ENCODE peak calls at places on chromosomes 5 and 9, in six cellular contexts. D, O, E, N, G and Z are unnamed samples. For H3K4me1, the result is how much of the 10 kb centered on the place peaks cover.

GRCh38 chr5:9335269-9335668 is 210.6 kb downstream of the SEMA5A start:
- DNase-seq in G (peak), N (no peak), E (no peak), O (no peak), D (no peak), Z (peak)

GRCh38 chr9:125444166-125444565 is 182.5 kb downstream of the GAPVD1 start:
- DNase-seq in E (no peak), G (no peak), D (no peak), N (no peak), O (no peak), Z (no peak)

GRCh38 chr5:119355244-119355635 is 579 bp upstream of the TNFAIP8 start:
- DNase-seq in O (peak), D (no peak), G (no peak), N (peak), E (no peak), Z (no peak)

GRCh38 chr5:141192110-141192725 is at the start of gene PCDHB10:
- DNase-seq in G (peak), E (peak), D (peak), N (no peak), O (peak), Z (peak)

GRCh38 chr9:124331580-124331979 is 73.8 kb downstream of the NEK6 start:
- DNase-seq in D (no peak), N (no peak), G (no peak), E (no peak), O (no peak), Z (no peak)

GRCh38 chr9:99235874-99236627 is 14.0 kb downstream of the SEC61B start:
- DNase-seq in E (no peak), D (peak), O (no peak), G (no peak), N (no peak), Z (no peak)

GRCh38 chr9:97846347-97846746 is 6.7 kb upstream of the FOXE1 start:
- DNase-seq in E (no peak), O (no peak), G (no peak), D (no peak), N (no peak), Z (no peak)

GRCh38 chr9:34684145-34684544 is 6.9 kb downstream of the CCL19 start:
- DNase-seq in E (no peak), O (no peak), D (no peak), G (no peak), N (no peak), Z (no peak)

GRCh38 chr5:67272453-67273130 is 76.0 kb upstream of the CD180 start:
- DNase-seq in O (no peak), E (no peak), N (no peak), D (no peak), G (no peak), Z (no peak)

GRCh38 chr9:13956107-13956506 is 357.8 kb downstream of the NFIB start:
- DNase-seq in G (no peak), N (no peak), E (no peak), O (no peak), D (no peak), Z (peak)

GRCh38 chr5:64939772-64940510 is 171.2 kb downstream of the CWC27 start:
- DNase-seq in O (peak), E (no peak), D (no peak), N (no peak), G (peak), Z (peak)

GRCh38 chr9:13896922-13897835 is 416.8 kb downstream of the NFIB start:
- DNase-seq in O (no peak), G (no peak), N (no peak), D (no peak), E (no peak), Z (peak)

GRCh38 chr5:180621311-180621710 is 28.1 kb downstream of the FLT4 start:
- DNase-seq in O (no peak), G (no peak), D (no peak), N (no peak), E (no peak), Z (no peak)

GRCh38 chr9:75855509-75855908 is 35.0 kb upstream of the PCSK5 start:
- DNase-seq in N (no peak), D (peak), O (no peak), E (peak), G (peak), Z (no peak)

GRCh38 chr5:179260324-179261070 is 84.8 kb downstream of the ADAMTS2 start:
- DNase-seq in O (no peak), D (no peak), G (no peak), N (no peak), E (no peak), Z (no peak)

GRCh38 chr9:136620441-136621018 is 42.2 kb upstream of the EGFL7 start:
- DNase-seq in O (no peak), E (no peak), G (no peak), D (no peak), N (no peak), Z (no peak)
- H3K4me1 ChIP-seq in O (under half), E (under half), G (under half), D (under half), N (under half), Z (under half)

GRCh38 chr5:101212942-101213514 is 309.9 kb upstream of the ST8SIA4 start:
- DNase-seq in N (no peak), O (peak), E (no peak), G (no peak), D (no peak), Z (no peak)
- H3K4me1 ChIP-seq in N (under half), O (under half), E (under half), G (under half), D (under half), Z (under half)

GRCh38 chr5:6683241-6683640 is 30.0 kb upstream of the TENT4A start:
- DNase-seq in D (no peak), E (no peak), G (no peak), N (no peak), O (no peak), Z (no peak)

GRCh38 chr5:6681682-6682081 is 31.6 kb upstream of the TENT4A start:
- DNase-seq in G (no peak), N (no peak), D (no peak), O (no peak), E (no peak), Z (no peak)

GRCh38 chr5:6680922-6681321 is 32.3 kb upstream of the TENT4A start:
- DNase-seq in N (no peak), D (no peak), O (no peak), E (no peak), G (no peak), Z (no peak)

GRCh38 chr5:6684075-6684474 is 29.2 kb upstream of the TENT4A start:
- DNase-seq in E (no peak), O (no peak), G (no peak), D (no peak), N (no peak), Z (no peak)

DNA sequence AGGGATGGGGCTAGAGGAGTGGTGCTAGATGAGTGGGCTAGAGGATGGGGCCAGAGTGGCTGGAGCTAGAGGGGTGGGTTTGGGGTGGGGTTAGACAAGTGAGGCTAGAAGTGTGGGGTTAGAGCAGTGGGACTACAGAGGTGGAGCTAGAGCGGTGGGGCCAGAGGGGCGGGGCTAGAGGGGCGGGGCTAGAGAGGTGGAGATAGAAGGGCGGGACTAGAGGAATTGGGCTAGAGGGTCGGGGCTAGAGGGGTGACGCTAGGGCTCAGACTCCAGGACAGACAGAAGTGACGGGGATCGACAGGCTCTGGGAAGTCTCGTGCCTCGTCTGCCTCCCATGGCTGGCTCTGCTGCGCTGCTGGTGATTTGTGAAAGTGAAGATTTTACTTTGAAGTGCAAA is 31.0 kb upstream of the TENT4A start:
- DNase-seq in G (no peak), O (peak), D (no peak), E (no peak), N (no peak), Z (no peak)
- H3K4me1 ChIP-seq in G (under half), O (under half), D (under half), E (under half), N (under half), Z (under half)

GRCh38 chr5:83917261-83917908 is 196.7 kb upstream of the HAPLN1 start:
- DNase-seq in E (no peak), D (no peak), O (no peak), N (no peak), G (no peak), Z (no peak)
- H3K4me1 ChIP-seq in E (under half), D (under half), O (under half), N (under half), G (under half), Z (under half)

GRCh38 chr9:20601292-20601691 is 21.0 kb downstream of the MLLT3 start:
- DNase-seq in O (no peak), G (no peak), N (no peak), D (no peak), E (no peak), Z (no peak)
- H3K4me1 ChIP-seq in O (under half), G (half or more), N (under half), D (under half), E (under half), Z (under half)